ENCODE peak calls at places on chromosomes 16 and 17, in nine cellular contexts. One of them, this sample, is unnamed.
A peak's percentile ranks its signal among the peaks of the same experiment; 100 is the strongest.

GRCh38 chr17:46977750-46978488 is 1.1 kb downstream of the RPRML start:
- DNase-seq in heart left ventricle: no peak
- DNase-seq in CD4-positive, CD25-positive, alpha-beta regulatory T cell: no peak
- DNase-seq in fibroblast of lung: no peak
- DNase-seq in H7: no peak
- DNase-seq in A673: no peak
- DNase-seq in Peyer's patch: no peak
- DNase-seq in astrocyte: no peak
- DNase-seq in tibial artery: no peak
- DNase-seq in this sample: peak; percentile 26

GRCh38 chr17:72381597-72382397 is 261.0 kb downstream of the SOX9 start:
- DNase-seq in Peyer's patch: no peak
- DNase-seq in H7: peak; percentile 76
- DNase-seq in fibroblast of lung: no peak
- DNase-seq in A673: no peak
- DNase-seq in astrocyte: no peak
- DNase-seq in heart left ventricle: no peak
- DNase-seq in CD4-positive, CD25-positive, alpha-beta regulatory T cell: no peak
- DNase-seq in tibial artery: no peak
- DNase-seq in this sample: no peak

GRCh38 chr17:14308636-14308964 is 7.7 kb downstream of the HS3ST3B1 start:
- DNase-seq in fibroblast of lung: no peak
- DNase-seq in Peyer's patch: no peak
- DNase-seq in H7: no peak
- DNase-seq in tibial artery: no peak
- DNase-seq in heart left ventricle: no peak
- DNase-seq in A673: no peak
- DNase-seq in CD4-positive, CD25-positive, alpha-beta regulatory T cell: no peak
- DNase-seq in astrocyte: no peak
- DNase-seq in this sample: no peak

GRCh38 chr16:88566158-88566557 is 4.0 kb upstream of the ZC3H18 start:
- DNase-seq in astrocyte: peak; percentile 65
- DNase-seq in A673: peak; percentile 26
- DNase-seq in Peyer's patch: no peak
- DNase-seq in CD4-positive, CD25-positive, alpha-beta regulatory T cell: no peak
- DNase-seq in heart left ventricle: no peak
- DNase-seq in H7: no peak
- DNase-seq in tibial artery: no peak
- DNase-seq in fibroblast of lung: peak; percentile 72
- DNase-seq in this sample: no peak

GRCh38 chr17:8073627-8074485 is 13.7 kb downstream of the ALOX12B start:
- DNase-seq in Peyer's patch: peak; percentile 61
- DNase-seq in A673: peak; percentile 79
- DNase-seq in H7: peak; percentile 94
- DNase-seq in heart left ventricle: peak; percentile 66
- DNase-seq in astrocyte: peak; percentile 21
- DNase-seq in CD4-positive, CD25-positive, alpha-beta regulatory T cell: peak; percentile 79
- DNase-seq in tibial artery: no peak
- DNase-seq in fibroblast of lung: peak; percentile 37
- DNase-seq in this sample: peak; percentile 80

GRCh38 chr16:57567691-57568090 is 25.2 kb downstream of the ADGRG5 start:
- DNase-seq in fibroblast of lung: no peak
- DNase-seq in CD4-positive, CD25-positive, alpha-beta regulatory T cell: no peak
- DNase-seq in astrocyte: no peak
- DNase-seq in A673: no peak
- DNase-seq in Peyer's patch: peak; percentile 8
- DNase-seq in H7: no peak
- DNase-seq in heart left ventricle: no peak
- DNase-seq in tibial artery: no peak
- DNase-seq in this sample: no peak

GRCh38 chr17:81037026-81037782 is 2.3 kb downstream of the BAIAP2 start:
- DNase-seq in tibial artery: peak; percentile 68
- DNase-seq in Peyer's patch: no peak
- DNase-seq in fibroblast of lung: no peak
- DNase-seq in heart left ventricle: peak; percentile 69
- DNase-seq in H7: no peak
- DNase-seq in CD4-positive, CD25-positive, alpha-beta regulatory T cell: no peak
- DNase-seq in astrocyte: no peak
- DNase-seq in A673: no peak
- DNase-seq in this sample: peak; percentile 59

GRCh38 chr17:40450175-40450574 is 6.9 kb downstream of the IGFBP4 start:
- DNase-seq in H7: peak; percentile 80
- DNase-seq in tibial artery: no peak
- DNase-seq in astrocyte: no peak
- DNase-seq in Peyer's patch: peak; percentile 38
- DNase-seq in fibroblast of lung: no peak
- DNase-seq in CD4-positive, CD25-positive, alpha-beta regulatory T cell: peak; percentile 24
- DNase-seq in A673: no peak
- DNase-seq in heart left ventricle: no peak
- DNase-seq in this sample: peak; percentile 75

GRCh38 chr16:4410335-4411075 is 5.9 kb downstream of the CORO7 start:
- DNase-seq in heart left ventricle: no peak
- DNase-seq in H7: peak; percentile 14
- DNase-seq in astrocyte: peak; percentile 89
- DNase-seq in CD4-positive, CD25-positive, alpha-beta regulatory T cell: no peak
- DNase-seq in A673: no peak
- DNase-seq in Peyer's patch: peak; percentile 30
- DNase-seq in tibial artery: no peak
- DNase-seq in fibroblast of lung: peak; percentile 91
- DNase-seq in this sample: no peak

GRCh38 chr16:88064011-88064888 is 113.0 kb downstream of the BANP start:
- DNase-seq in fibroblast of lung: no peak
- DNase-seq in Peyer's patch: no peak
- DNase-seq in CD4-positive, CD25-positive, alpha-beta regulatory T cell: no peak
- DNase-seq in H7: peak; percentile 60
- DNase-seq in heart left ventricle: no peak
- DNase-seq in astrocyte: no peak
- DNase-seq in tibial artery: no peak
- DNase-seq in A673: no peak
- DNase-seq in this sample: no peak

GRCh38 chr16:70692481-70693203 is 6.8 kb upstream of the MTSS2 start:
- DNase-seq in fibroblast of lung: no peak
- DNase-seq in A673: no peak
- DNase-seq in Peyer's patch: no peak
- DNase-seq in tibial artery: peak; percentile 71
- DNase-seq in astrocyte: no peak
- DNase-seq in CD4-positive, CD25-positive, alpha-beta regulatory T cell: no peak
- DNase-seq in H7: no peak
- DNase-seq in heart left ventricle: no peak
- DNase-seq in this sample: no peak

GRCh38 chr17:21460358-21460757 is 84.2 kb downstream of the KCNJ12 start:
- DNase-seq in fibroblast of lung: peak; percentile 7
- DNase-seq in tibial artery: no peak
- DNase-seq in H7: no peak
- DNase-seq in astrocyte: no peak
- DNase-seq in CD4-positive, CD25-positive, alpha-beta regulatory T cell: no peak
- DNase-seq in heart left ventricle: no peak
- DNase-seq in Peyer's patch: no peak
- DNase-seq in A673: no peak
- DNase-seq in this sample: no peak

GRCh38 chr16:28106467-28106866 is 43.0 kb upstream of the GSG1L start:
- DNase-seq in H7: no peak
- DNase-seq in tibial artery: no peak
- DNase-seq in A673: no peak
- DNase-seq in fibroblast of lung: no peak
- DNase-seq in Peyer's patch: no peak
- DNase-seq in CD4-positive, CD25-positive, alpha-beta regulatory T cell: no peak
- DNase-seq in heart left ventricle: no peak
- DNase-seq in astrocyte: no peak
- DNase-seq in this sample: no peak

GRCh38 chr16:28105297-28105696 is 41.8 kb upstream of the GSG1L start:
- DNase-seq in fibroblast of lung: no peak
- DNase-seq in astrocyte: no peak
- DNase-seq in Peyer's patch: no peak
- DNase-seq in heart left ventricle: no peak
- DNase-seq in CD4-positive, CD25-positive, alpha-beta regulatory T cell: no peak
- DNase-seq in tibial artery: no peak
- DNase-seq in H7: no peak
- DNase-seq in A673: no peak
- DNase-seq in this sample: no peak

GRCh38 chr16:28108590-28109247 is 45.2 kb upstream of the GSG1L start:
- DNase-seq in A673: no peak
- DNase-seq in H7: no peak
- DNase-seq in heart left ventricle: no peak
- DNase-seq in tibial artery: no peak
- DNase-seq in Peyer's patch: no peak
- DNase-seq in CD4-positive, CD25-positive, alpha-beta regulatory T cell: no peak
- DNase-seq in fibroblast of lung: no peak
- DNase-seq in astrocyte: no peak
- DNase-seq in this sample: no peak

GRCh38 chr16:28105954-28106353 is 42.4 kb upstream of the GSG1L start:
- DNase-seq in CD4-positive, CD25-positive, alpha-beta regulatory T cell: no peak
- DNase-seq in H7: no peak
- DNase-seq in fibroblast of lung: no peak
- DNase-seq in tibial artery: no peak
- DNase-seq in Peyer's patch: no peak
- DNase-seq in astrocyte: no peak
- DNase-seq in A673: no peak
- DNase-seq in heart left ventricle: no peak
- DNase-seq in this sample: no peak

DNA sequence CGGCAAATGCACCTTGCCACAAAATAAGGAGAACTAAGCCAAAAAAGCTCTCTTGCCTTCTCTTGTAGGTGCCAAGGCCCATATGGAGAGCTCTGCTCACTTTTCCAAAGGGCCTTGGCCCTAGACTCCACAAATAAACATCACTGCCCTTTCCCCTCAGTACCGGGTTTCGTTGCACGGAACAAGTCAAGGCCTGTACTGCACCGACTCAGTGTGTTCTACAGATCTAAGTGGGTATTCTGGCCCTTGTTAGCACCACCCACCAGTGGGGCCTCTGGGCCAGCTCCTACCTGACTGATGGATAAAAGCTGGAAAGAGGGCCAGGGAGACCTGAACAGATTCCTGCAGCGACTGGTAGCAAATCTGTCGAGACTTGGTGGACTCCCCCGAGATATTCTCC is 43.7 kb upstream of the GSG1L start:
- DNase-seq in tibial artery: no peak
- DNase-seq in CD4-positive, CD25-positive, alpha-beta regulatory T cell: no peak
- DNase-seq in fibroblast of lung: no peak
- DNase-seq in A673: no peak
- DNase-seq in astrocyte: no peak
- DNase-seq in heart left ventricle: no peak
- DNase-seq in Peyer's patch: no peak
- DNase-seq in H7: no peak
- DNase-seq in this sample: no peak
- H3K36me3 ChIP-seq in tibial artery: peaks cover 92% of the 10 kb centered on the region
- H3K36me3 ChIP-seq in CD4-positive, CD25-positive, alpha-beta regulatory T cell: peaks cover 100% of the 10 kb centered on the region
- H3K36me3 ChIP-seq in fibroblast of lung: peaks cover 42% of the 10 kb centered on the region
- H3K36me3 ChIP-seq in A673: peaks cover 83% of the 10 kb centered on the region
- H3K36me3 ChIP-seq in astrocyte: peaks cover 55% of the 10 kb centered on the region
- H3K36me3 ChIP-seq in heart left ventricle: peaks cover 79% of the 10 kb centered on the region
- H3K36me3 ChIP-seq in Peyer's patch: peaks cover 99% of the 10 kb centered on the region
- H3K36me3 ChIP-seq in H7: peaks cover 53% of the 10 kb centered on the region
- H3K36me3 ChIP-seq in this sample: no peaks in the 10 kb centered on the region

GRCh38 chr16:29837833-29838232 is 17.6 kb downstream of the MVP start:
- DNase-seq in tibial artery: no peak
- DNase-seq in Peyer's patch: no peak
- DNase-seq in H7: no peak
- DNase-seq in fibroblast of lung: peak; percentile 14
- DNase-seq in A673: no peak
- DNase-seq in heart left ventricle: no peak
- DNase-seq in astrocyte: no peak
- DNase-seq in CD4-positive, CD25-positive, alpha-beta regulatory T cell: no peak
- DNase-seq in this sample: no peak
- H3K36me3 ChIP-seq in tibial artery: peaks cover 85% of the 10 kb centered on the region
- H3K36me3 ChIP-seq in Peyer's patch: peaks cover 97% of the 10 kb centered on the region
- H3K36me3 ChIP-seq in H7: no peaks in the 10 kb centered on the region
- H3K36me3 ChIP-seq in fibroblast of lung: peaks cover 52% of the 10 kb centered on the region
- H3K36me3 ChIP-seq in A673: no peaks in the 10 kb centered on the region
- H3K36me3 ChIP-seq in heart left ventricle: peaks cover 84% of the 10 kb centered on the region
- H3K36me3 ChIP-seq in astrocyte: peaks cover 29% of the 10 kb centered on the region
- H3K36me3 ChIP-seq in CD4-positive, CD25-positive, alpha-beta regulatory T cell: peaks cover 88% of the 10 kb centered on the region
- H3K36me3 ChIP-seq in this sample: peaks cover 9% of the 10 kb centered on the region

DNA sequence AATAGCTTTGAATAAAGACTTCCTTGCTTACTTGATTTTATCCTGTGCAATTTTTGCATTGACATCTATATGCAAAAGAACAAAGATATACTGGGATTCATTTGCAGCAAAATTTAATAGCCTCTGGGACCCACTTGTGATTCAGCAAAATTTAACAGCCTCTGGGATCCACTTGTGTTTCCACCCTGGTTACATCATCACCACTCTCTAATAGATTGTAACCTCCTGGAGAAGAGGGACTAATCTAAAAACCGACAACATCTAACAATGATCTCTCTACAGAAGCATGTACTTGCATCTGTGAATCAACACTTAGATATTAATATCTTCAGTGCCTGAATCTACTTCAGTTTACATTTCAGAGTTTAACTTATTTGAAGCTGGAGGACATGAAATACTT is 202.0 kb upstream of the CPHXL start:
- DNase-seq in tibial artery: no peak
- DNase-seq in Peyer's patch: no peak
- DNase-seq in CD4-positive, CD25-positive, alpha-beta regulatory T cell: no peak
- DNase-seq in fibroblast of lung: peak; percentile 50
- DNase-seq in H7: no peak
- DNase-seq in heart left ventricle: no peak
- DNase-seq in astrocyte: peak; percentile 26
- DNase-seq in A673: no peak
- DNase-seq in this sample: no peak
- H3K36me3 ChIP-seq in tibial artery: no peaks in the 10 kb centered on the region
- H3K36me3 ChIP-seq in Peyer's patch: no peaks in the 10 kb centered on the region
- H3K36me3 ChIP-seq in CD4-positive, CD25-positive, alpha-beta regulatory T cell: no peaks in the 10 kb centered on the region
- H3K36me3 ChIP-seq in fibroblast of lung: no peaks in the 10 kb centered on the region
- H3K36me3 ChIP-seq in H7: no peaks in the 10 kb centered on the region
- H3K36me3 ChIP-seq in heart left ventricle: no peaks in the 10 kb centered on the region
- H3K36me3 ChIP-seq in astrocyte: no peaks in the 10 kb centered on the region
- H3K36me3 ChIP-seq in A673: no peaks in the 10 kb centered on the region
- H3K36me3 ChIP-seq in this sample: no peaks in the 10 kb centered on the region

GRCh38 chr17:38898812-38899348 is 26.5 kb upstream of the LASP1NB start:
- DNase-seq in astrocyte: no peak
- DNase-seq in fibroblast of lung: no peak
- DNase-seq in A673: no peak
- DNase-seq in heart left ventricle: peak; percentile 55
- DNase-seq in Peyer's patch: peak; percentile 90
- DNase-seq in CD4-positive, CD25-positive, alpha-beta regulatory T cell: peak; percentile 76
- DNase-seq in H7: no peak
- DNase-seq in tibial artery: no peak
- DNase-seq in this sample: no peak

GRCh38 chr17:38897671-38898290 is 27.6 kb upstream of the LASP1NB start:
- DNase-seq in astrocyte: no peak
- DNase-seq in heart left ventricle: no peak
- DNase-seq in A673: no peak
- DNase-seq in Peyer's patch: no peak
- DNase-seq in H7: no peak
- DNase-seq in fibroblast of lung: no peak
- DNase-seq in CD4-positive, CD25-positive, alpha-beta regulatory T cell: no peak
- DNase-seq in tibial artery: no peak
- DNase-seq in this sample: no peak

GRCh38 chr17:38898291-38898679 is 27.1 kb upstream of the LASP1NB start:
- DNase-seq in astrocyte: no peak
- DNase-seq in tibial artery: no peak
- DNase-seq in heart left ventricle: no peak
- DNase-seq in H7: no peak
- DNase-seq in Peyer's patch: peak; percentile 24
- DNase-seq in fibroblast of lung: no peak
- DNase-seq in A673: no peak
- DNase-seq in CD4-positive, CD25-positive, alpha-beta regulatory T cell: peak; percentile 31
- DNase-seq in this sample: no peak

GRCh38 chr17:38896373-38896954 is 26.6 kb downstream of the LASP1 start:
- DNase-seq in tibial artery: no peak
- DNase-seq in Peyer's patch: no peak
- DNase-seq in CD4-positive, CD25-positive, alpha-beta regulatory T cell: no peak
- DNase-seq in fibroblast of lung: no peak
- DNase-seq in heart left ventricle: peak; percentile 54
- DNase-seq in A673: no peak
- DNase-seq in H7: peak; percentile 83
- DNase-seq in astrocyte: no peak
- DNase-seq in this sample: no peak

GRCh38 chr17:38897176-38897575 is 27.3 kb downstream of the LASP1 start:
- DNase-seq in astrocyte: no peak
- DNase-seq in fibroblast of lung: peak; percentile 24
- DNase-seq in Peyer's patch: no peak
- DNase-seq in A673: no peak
- DNase-seq in tibial artery: peak; percentile 59
- DNase-seq in CD4-positive, CD25-positive, alpha-beta regulatory T cell: no peak
- DNase-seq in H7: no peak
- DNase-seq in heart left ventricle: peak; percentile 87
- DNase-seq in this sample: peak; percentile 90
- H3K36me3 ChIP-seq in astrocyte: peaks cover 27% of the 10 kb centered on the region
- H3K36me3 ChIP-seq in fibroblast of lung: peaks cover 38% of the 10 kb centered on the region
- H3K36me3 ChIP-seq in Peyer's patch: peaks cover 59% of the 10 kb centered on the region
- H3K36me3 ChIP-seq in A673: no peaks in the 10 kb centered on the region
- H3K36me3 ChIP-seq in tibial artery: peaks cover 18% of the 10 kb centered on the region
- H3K36me3 ChIP-seq in CD4-positive, CD25-positive, alpha-beta regulatory T cell: peaks cover 30% of the 10 kb centered on the region
- H3K36me3 ChIP-seq in H7: peaks cover 21% of the 10 kb centered on the region
- H3K36me3 ChIP-seq in heart left ventricle: peaks cover 23% of the 10 kb centered on the region
- H3K36me3 ChIP-seq in this sample: no peaks in the 10 kb centered on the region

This sample was measured in right lobe of liver.